ENCODE peak calls at places on chromosomes 7 and 10, in seven cellular contexts. P is stimulated activated CD4-positive, alpha-beta T cell treated with anti-CD3 and anti-CD28 coated beads, Interleukin-4, amount 100 ng/mL, for 48 hours; B is EL; T is Calu3; D is kidney; F is SK-N-DZ; H is activated CD8-positive, alpha-beta memory T cell treated with anti-CD3 and anti-CD28 coated beads for 24 hours. W is an unnamed sample.

GRCh38 chr10:110737886-110738634 is 93.9 kb downstream of the RBM20 start:
- DNase-seq in P (no peak), B (no peak), T (no peak), D (no peak), F (no peak), H (no peak), W (no peak)

GRCh38 chr7:91556956-91557650 is 292.9 kb downstream of the FZD1 start:
- DNase-seq in P (no peak), B (no peak), T (no peak), D (no peak), F (no peak), H (no peak), W (no peak)

GRCh38 chr7:107043916-107044346 is 574 bp upstream of the PRKAR2B start:
- DNase-seq in P (no peak), B (no peak), T (no peak), D (no peak), F (no peak), H (no peak), W (no peak)

GRCh38 chr7:70189261-70189660 is 591.0 kb downstream of the AUTS2 start:
- DNase-seq in P (no peak), B (no peak), T (no peak), D (no peak), F (no peak), H (no peak), W (no peak)

GRCh38 chr7:50534690-50535290 is 30.4 kb downstream of the DDC start:
- DNase-seq in P (no peak), B (peak; percentile 97), T (peak; percentile 69), D (no peak), F (peak; percentile 93), H (no peak), W (no peak)

GRCh38 chr7:87886875-87887274 is 10.6 kb downstream of the DBF4 start:
- DNase-seq in P (no peak), B (peak; percentile 37), T (no peak), D (no peak), F (no peak), H (no peak), W (no peak)

GRCh38 chr7:95276114-95276513 is 48.2 kb downstream of the PON1 start:
- DNase-seq in P (no peak), B (no peak), T (no peak), D (no peak), F (no peak), H (no peak), W (no peak)

GRCh38 chr10:13146383-13146782 is 15.0 kb upstream of the MCM10 start:
- DNase-seq in P (no peak), B (peak; percentile 26), T (no peak), D (no peak), F (no peak), H (no peak), W (no peak)

GRCh38 chr7:142554555-142555532 is 194.4 kb upstream of the PRSS1 start:
- DNase-seq in P (no peak), B (peak; percentile 62), T (peak; percentile 8), D (no peak), F (no peak), H (no peak), W (no peak)

GRCh38 chr7:18685961-18686360 is 190.4 kb downstream of the HDAC9 start:
- DNase-seq in P (no peak), B (peak; percentile 27), T (no peak), D (no peak), F (no peak), H (no peak), W (no peak)

GRCh38 chr10:35872666-35873065 is 230.6 kb upstream of the FZD8 start:
- DNase-seq in P (no peak), B (no peak), T (no peak), D (no peak), F (no peak), H (no peak), W (no peak)

GRCh38 chr7:131909151-131909768 is 352.8 kb upstream of the PODXL start:
- DNase-seq in P (no peak), B (no peak), T (peak; percentile 15), D (no peak), F (peak; percentile 58), H (no peak), W (no peak)

GRCh38 chr10:47370878-47371277 is 13.2 kb downstream of the ZNF488 start:
- DNase-seq in P (no peak), B (no peak), T (no peak), D (peak; percentile 18), F (no peak), H (no peak), W (no peak)

GRCh38 chr10:74589226-74589673 is 237.2 kb upstream of the KAT6B start:
- DNase-seq in P (peak; percentile 77), B (peak; percentile 86), T (no peak), D (peak; percentile 90), F (peak; percentile 96), H (peak; percentile 80), W (no peak)

GRCh38 chr10:80608706-80609105 is 71.0 kb downstream of the SH2D4B start:
- DNase-seq in P (no peak), B (no peak), T (no peak), D (no peak), F (no peak), H (no peak), W (no peak)

GRCh38 chr10:59234814-59235429 is 58.5 kb downstream of the PHYHIPL start:
- DNase-seq in P (no peak), B (peak; percentile 25), T (peak; percentile 54), D (no peak), F (peak; percentile 23), H (no peak), W (no peak)

GRCh38 chr10:123241391-123242141 is 87.4 kb downstream of the BUB3 start:
- DNase-seq in P (no peak), B (no peak), T (no peak), D (no peak), F (no peak), H (peak; percentile 69), W (no peak)

GRCh38 chr10:97648557-97649404 is 8.3 kb downstream of the PI4K2A start:
- DNase-seq in P (peak; percentile 23), B (peak; percentile 96), T (peak; percentile 10), D (no peak), F (no peak), H (peak; percentile 57), W (no peak)

GRCh38 chr10:7792541-7792940 is 4.6 kb downstream of the ATP5F1C start:
- DNase-seq in P (no peak), B (no peak), T (no peak), D (no peak), F (no peak), H (no peak), W (no peak)

GRCh38 chr10:74418285-74418872 is 267.4 kb downstream of the ADK start:
- DNase-seq in P (no peak), B (no peak), T (no peak), D (no peak), F (peak; percentile 92), H (no peak), W (no peak)